ENCODE peak calls at places on chromosome 12, in five cellular contexts. One of them, this sample, is unnamed.

GRCh38 chr12:69688496-69689427 is 10.3 kb downstream of the BEST3 start:
- DNase-seq in mesenchymal stem cell: peak
- DNase-seq in IMR-90: peak
- DNase-seq in H9: peak
- DNase-seq in neuronal stem cell: no peak
- DNase-seq in this sample: peak

GRCh38 chr12:121792607-121793500 is 634 bp downstream of the RHOF start:
- DNase-seq in neuronal stem cell: no peak
- DNase-seq in IMR-90: no peak
- DNase-seq in H9: no peak
- DNase-seq in mesenchymal stem cell: peak
- DNase-seq in this sample: peak

GRCh38 chr12:132433641-132434395 is 56.1 kb upstream of the FBRSL1 start:
- DNase-seq in neuronal stem cell: no peak
- DNase-seq in IMR-90: no peak
- DNase-seq in H9: no peak
- DNase-seq in mesenchymal stem cell: no peak
- DNase-seq in this sample: no peak

GRCh38 chr12:23431006-23431405 is 518.5 kb downstream of the SOX5 start:
- DNase-seq in IMR-90: no peak
- DNase-seq in neuronal stem cell: no peak
- DNase-seq in H9: no peak
- DNase-seq in mesenchymal stem cell: no peak
- DNase-seq in this sample: no peak

GRCh38 chr12:131671276-131671675 is 39.6 kb upstream of the SFSWAP start:
- DNase-seq in IMR-90: no peak
- DNase-seq in mesenchymal stem cell: no peak
- DNase-seq in neuronal stem cell: no peak
- DNase-seq in H9: peak
- DNase-seq in this sample: no peak

GRCh38 chr12:50065726-50066310 is 8.4 kb downstream of the ASIC1 start:
- DNase-seq in neuronal stem cell: no peak
- DNase-seq in mesenchymal stem cell: no peak
- DNase-seq in IMR-90: peak
- DNase-seq in H9: no peak
- DNase-seq in this sample: no peak

GRCh38 chr12:49055978-49056754 is 4.4 kb downstream of the KMT2D start:
- DNase-seq in IMR-90: peak
- DNase-seq in H9: peak
- DNase-seq in neuronal stem cell: no peak
- DNase-seq in mesenchymal stem cell: peak
- DNase-seq in this sample: peak

GRCh38 chr12:105084251-105085250 is at the start of gene ALDH1L2:
- DNase-seq in H9: peak
- DNase-seq in neuronal stem cell: peak
- DNase-seq in IMR-90: peak
- DNase-seq in mesenchymal stem cell: peak
- DNase-seq in this sample: peak

GRCh38 chr12:56633465-56634241 is 3.5 kb upstream of the BAZ2A start:
- DNase-seq in neuronal stem cell: no peak
- DNase-seq in IMR-90: no peak
- DNase-seq in H9: no peak
- DNase-seq in mesenchymal stem cell: peak
- DNase-seq in this sample: no peak

GRCh38 chr12:65800928-65801327 is 23.4 kb upstream of the HMGA2 start:
- DNase-seq in IMR-90: peak
- DNase-seq in neuronal stem cell: no peak
- DNase-seq in H9: no peak
- DNase-seq in mesenchymal stem cell: no peak
- DNase-seq in this sample: no peak

GRCh38 chr12:60872219-60872618 is 1276.4 kb downstream of the SLC16A7 start:
- DNase-seq in mesenchymal stem cell: no peak
- DNase-seq in IMR-90: no peak
- DNase-seq in neuronal stem cell: no peak
- DNase-seq in H9: no peak
- DNase-seq in this sample: no peak

GRCh38 chr12:34295366-34296142 is 273.3 kb downstream of the ALG10 start:
- DNase-seq in H9: no peak
- DNase-seq in IMR-90: no peak
- DNase-seq in neuronal stem cell: no peak
- DNase-seq in mesenchymal stem cell: no peak
- DNase-seq in this sample: no peak

GRCh38 chr12:117125275-117125613 is 26.0 kb upstream of the TESC start:
- DNase-seq in neuronal stem cell: no peak
- DNase-seq in H9: no peak
- DNase-seq in mesenchymal stem cell: peak
- DNase-seq in IMR-90: peak
- DNase-seq in this sample: no peak

GRCh38 chr12:68250454-68250853 is 3.0 kb downstream of the IL22 start:
- DNase-seq in IMR-90: no peak
- DNase-seq in H9: no peak
- DNase-seq in mesenchymal stem cell: no peak
- DNase-seq in neuronal stem cell: peak
- DNase-seq in this sample: no peak

GRCh38 chr12:56007892-56008471 is 10.9 kb downstream of the SUOX start:
- DNase-seq in IMR-90: no peak
- DNase-seq in mesenchymal stem cell: peak
- DNase-seq in neuronal stem cell: no peak
- DNase-seq in H9: no peak
- DNase-seq in this sample: peak

GRCh38 chr12:57046392-57046791 is 3.5 kb downstream of the MYO1A start:
- DNase-seq in IMR-90: no peak
- DNase-seq in neuronal stem cell: no peak
- DNase-seq in mesenchymal stem cell: no peak
- DNase-seq in H9: no peak
- DNase-seq in this sample: no peak

GRCh38 chr12:87995581-87996178 is 33.5 kb downstream of the C12orf50 start:
- DNase-seq in mesenchymal stem cell: peak
- DNase-seq in H9: peak
- DNase-seq in neuronal stem cell: peak
- DNase-seq in IMR-90: peak
- DNase-seq in this sample: peak

GRCh38 chr12:21607701-21608100 is 3.1 kb upstream of the GYS2 start:
- DNase-seq in mesenchymal stem cell: peak
- DNase-seq in H9: no peak
- DNase-seq in neuronal stem cell: no peak
- DNase-seq in IMR-90: peak
- DNase-seq in this sample: peak

GRCh38 chr12:86445361-86445760 is 189.2 kb upstream of the MGAT4C start:
- DNase-seq in H9: no peak
- DNase-seq in mesenchymal stem cell: no peak
- DNase-seq in IMR-90: peak
- DNase-seq in neuronal stem cell: no peak
- DNase-seq in this sample: no peak

GRCh38 chr12:95218852-95219171 is 1.2 kb downstream of the VEZT start:
- DNase-seq in H9: no peak
- DNase-seq in neuronal stem cell: no peak
- DNase-seq in IMR-90: no peak
- DNase-seq in mesenchymal stem cell: peak
- DNase-seq in this sample: no peak

GRCh38 chr12:111056618-111057521 is 136.5 kb upstream of the MYL2 start:
- DNase-seq in IMR-90: no peak
- DNase-seq in neuronal stem cell: no peak
- DNase-seq in mesenchymal stem cell: no peak
- DNase-seq in H9: no peak
- DNase-seq in this sample: peak

GRCh38 chr12:104057771-104058197 is 6.5 kb upstream of the HCFC2 start:
- DNase-seq in IMR-90: peak
- DNase-seq in H9: no peak
- DNase-seq in neuronal stem cell: no peak
- DNase-seq in mesenchymal stem cell: peak
- DNase-seq in this sample: peak

GRCh38 chr12:131060011-131060703 is 106.5 kb downstream of the ADGRD1 start:
- DNase-seq in H9: peak
- DNase-seq in mesenchymal stem cell: no peak
- DNase-seq in IMR-90: no peak
- DNase-seq in neuronal stem cell: no peak
- DNase-seq in this sample: no peak

GRCh38 chr12:56377310-56377988 is 14.8 kb upstream of the APOF start:
- DNase-seq in IMR-90: peak
- DNase-seq in neuronal stem cell: no peak
- DNase-seq in mesenchymal stem cell: peak
- DNase-seq in H9: peak
- DNase-seq in this sample: peak

GRCh38 chr12:131002271-131002670 is 48.6 kb downstream of the ADGRD1 start:
- DNase-seq in H9: no peak
- DNase-seq in neuronal stem cell: no peak
- DNase-seq in mesenchymal stem cell: no peak
- DNase-seq in IMR-90: no peak
- DNase-seq in this sample: no peak

DNA sequence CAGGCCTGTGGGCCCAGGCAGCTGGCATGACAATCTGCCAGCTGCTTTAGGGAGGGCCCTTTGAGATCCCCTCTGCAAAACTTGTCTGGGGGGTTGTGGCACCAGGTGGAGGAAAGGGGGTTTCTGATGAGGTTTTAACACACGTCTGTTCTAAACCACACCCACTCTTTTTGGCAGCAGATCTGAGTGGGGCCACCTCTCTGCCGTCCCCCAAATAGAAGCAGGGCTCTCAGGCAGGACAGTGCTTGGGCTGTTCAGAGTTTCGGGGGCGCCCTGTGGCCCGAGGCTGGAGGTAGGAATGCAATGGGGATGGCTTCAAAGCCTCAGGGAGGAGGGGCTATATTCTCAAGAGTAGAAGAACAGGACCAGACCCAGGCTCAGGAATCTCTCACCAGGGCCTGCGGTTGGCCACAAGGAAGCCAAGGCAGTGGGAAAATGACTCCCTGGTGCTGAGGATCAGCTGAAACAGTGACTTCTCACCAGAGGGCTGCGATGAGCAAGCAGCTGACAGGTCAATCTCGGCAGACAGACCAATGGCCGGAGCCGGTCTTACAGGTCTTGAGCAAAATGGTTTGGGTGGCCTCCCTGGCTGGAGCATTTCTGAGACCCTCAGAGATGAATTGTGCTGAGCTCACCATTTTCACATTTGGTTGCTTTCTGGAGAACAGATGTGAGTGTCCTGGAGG is 1.5 kb upstream of the KRT5 start:
- DNase-seq in H9: peak
- DNase-seq in IMR-90: no peak
- DNase-seq in mesenchymal stem cell: no peak
- DNase-seq in neuronal stem cell: no peak
- DNase-seq in this sample: peak
- H2BK15ac ChIP-seq in H9: no peak
- H2BK15ac ChIP-seq in IMR-90: no peak
- H2BK15ac ChIP-seq in mesenchymal stem cell: no peak
- H2BK15ac ChIP-seq in neuronal stem cell: no peak
- H2BK15ac ChIP-seq in this sample: no peak

GRCh38 chr12:53675701-53676607 is at the start of gene ATP5MC2:
- DNase-seq in IMR-90: peak
- DNase-seq in H9: peak
- DNase-seq in mesenchymal stem cell: peak
- DNase-seq in neuronal stem cell: peak
- DNase-seq in this sample: peak
- H3K23ac ChIP-seq in IMR-90: peak
- H3K23ac ChIP-seq in H9: no peak
- H3K23ac ChIP-seq in mesenchymal stem cell: no peak
- H3K23ac ChIP-seq in neuronal stem cell: peak
- H3K23ac ChIP-seq in this sample: peak

GRCh38 chr12:51589060-51589459 is 2.0 kb upstream of the SCN8A start:
- DNase-seq in IMR-90: no peak
- DNase-seq in neuronal stem cell: no peak
- DNase-seq in H9: no peak
- DNase-seq in mesenchymal stem cell: peak
- DNase-seq in this sample: no peak

GRCh38 chr12:51592034-51592705 is 1.1 kb downstream of the SCN8A start:
- DNase-seq in mesenchymal stem cell: peak
- DNase-seq in IMR-90: peak
- DNase-seq in neuronal stem cell: peak
- DNase-seq in H9: no peak
- DNase-seq in this sample: peak

GRCh38 chr12:51589557-51590176 is 1.4 kb upstream of the SCN8A start:
- DNase-seq in neuronal stem cell: no peak
- DNase-seq in H9: no peak
- DNase-seq in IMR-90: no peak
- DNase-seq in mesenchymal stem cell: no peak
- DNase-seq in this sample: no peak

GRCh38 chr12:51591020-51591901 is at the start of gene SCN8A:
- DNase-seq in mesenchymal stem cell: peak
- DNase-seq in IMR-90: peak
- DNase-seq in H9: peak
- DNase-seq in neuronal stem cell: peak
- DNase-seq in this sample: peak

DNA sequence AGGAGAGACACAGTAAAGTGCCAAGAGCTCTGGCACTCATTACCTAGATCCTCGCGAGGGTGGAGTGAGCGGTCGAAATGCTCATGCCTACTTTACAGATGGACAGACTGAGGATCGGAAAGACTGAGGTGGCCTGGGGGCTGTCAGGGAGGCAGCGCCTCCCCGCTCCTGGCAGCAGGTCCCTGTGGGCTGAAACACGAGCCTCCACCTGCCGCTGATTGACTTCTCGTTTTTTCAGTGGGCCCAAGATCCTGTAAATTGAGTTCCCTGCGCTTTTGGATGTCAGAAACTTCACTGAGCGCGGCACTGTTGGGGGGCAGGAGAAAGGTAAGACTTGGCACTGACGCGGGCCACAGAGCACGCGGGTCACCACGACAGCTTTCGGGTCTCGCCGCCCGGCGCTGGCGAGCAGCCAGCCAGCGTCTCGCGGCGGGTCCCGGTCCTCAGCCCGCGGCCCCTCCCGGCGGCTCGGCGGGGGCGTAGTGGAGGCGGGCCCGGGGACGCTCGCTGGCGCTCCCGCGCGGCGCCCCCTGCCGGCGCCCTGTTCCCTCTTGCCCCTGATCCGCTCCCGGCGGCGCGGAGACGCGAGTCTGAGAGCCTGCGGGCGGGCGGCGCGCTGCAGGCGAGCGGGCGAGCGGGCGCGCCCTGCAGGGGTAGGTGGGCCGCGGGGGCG is 550 bp upstream of the SCN8A start:
- DNase-seq in H9: no peak
- DNase-seq in mesenchymal stem cell: peak
- DNase-seq in neuronal stem cell: peak
- DNase-seq in IMR-90: peak
- DNase-seq in this sample: peak
- H2BK15ac ChIP-seq in H9: no peak
- H2BK15ac ChIP-seq in mesenchymal stem cell: peak
- H2BK15ac ChIP-seq in neuronal stem cell: no peak
- H2BK15ac ChIP-seq in IMR-90: no peak
- H2BK15ac ChIP-seq in this sample: no peak

DNA sequence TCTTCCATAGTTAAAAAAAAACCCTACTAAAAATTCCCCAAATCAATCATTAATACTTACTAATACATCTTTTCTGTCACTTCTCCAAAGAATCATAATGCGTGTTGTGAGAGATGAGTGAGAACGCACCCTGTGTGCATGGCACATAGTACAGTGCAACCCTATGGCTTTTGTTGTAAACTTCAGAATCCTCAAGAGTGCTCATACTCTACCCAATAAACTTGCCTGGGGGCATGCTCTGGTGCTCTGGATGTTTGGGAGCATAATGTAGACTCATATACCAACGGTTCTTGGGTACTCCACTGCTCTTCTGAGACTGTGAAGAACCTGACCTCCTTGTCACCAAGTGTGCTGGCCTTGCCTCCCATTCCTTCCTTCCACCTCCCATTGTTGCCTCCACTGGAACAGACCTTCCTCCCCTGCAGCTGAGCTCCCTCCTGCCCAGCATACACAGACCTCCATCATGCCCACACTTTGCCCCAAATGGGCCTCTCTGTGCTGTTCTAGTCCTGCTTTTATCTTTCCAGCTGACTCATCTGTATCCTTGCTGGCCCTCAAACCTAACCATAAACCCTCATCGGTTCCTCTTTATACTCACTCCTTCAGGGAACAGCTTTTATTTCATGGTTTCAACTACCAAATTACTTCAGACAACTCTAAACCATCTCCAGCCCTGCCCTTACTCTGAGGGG is 8.9 kb downstream of the DCP1B start:
- DNase-seq in H9: no peak
- DNase-seq in mesenchymal stem cell: no peak
- DNase-seq in neuronal stem cell: no peak
- DNase-seq in IMR-90: no peak
- DNase-seq in this sample: no peak
- H3K23ac ChIP-seq in H9: no peak
- H3K23ac ChIP-seq in mesenchymal stem cell: no peak
- H3K23ac ChIP-seq in neuronal stem cell: no peak
- H3K23ac ChIP-seq in IMR-90: peak
- H3K23ac ChIP-seq in this sample: no peak

This sample was measured in mesendoderm.